ENCODE peak calls at places on chromosome 2, in six cellular contexts. One of them, this sample, is unnamed. For H3K4me1, the result is how much of the 10 kb centered on the place peaks cover.

GRCh38 chr2:135255208-135255607 is 203.1 kb downstream of the RAB3GAP1 start:
- DNase-seq in HepG2: no peak
- DNase-seq in A549: no peak
- DNase-seq in pancreas: no peak
- DNase-seq in left ventricle myocardium inferior: no peak
- DNase-seq in heart left ventricle: no peak
- DNase-seq in this sample: no peak

GRCh38 chr2:214782671-214783070 is 26.8 kb downstream of the BARD1 start:
- DNase-seq in HepG2: no peak
- DNase-seq in A549: no peak
- DNase-seq in pancreas: no peak
- DNase-seq in left ventricle myocardium inferior: no peak
- DNase-seq in heart left ventricle: no peak
- DNase-seq in this sample: no peak

GRCh38 chr2:64332300-64332699 is 121.7 kb upstream of the LGALSL start:
- DNase-seq in HepG2: no peak
- DNase-seq in A549: no peak
- DNase-seq in pancreas: no peak
- DNase-seq in left ventricle myocardium inferior: no peak
- DNase-seq in heart left ventricle: no peak
- DNase-seq in this sample: no peak

GRCh38 chr2:67567866-67568265 is 170.7 kb downstream of the ETAA1 start:
- DNase-seq in HepG2: no peak
- DNase-seq in A549: no peak
- DNase-seq in pancreas: no peak
- DNase-seq in left ventricle myocardium inferior: no peak
- DNase-seq in heart left ventricle: no peak
- DNase-seq in this sample: no peak

GRCh38 chr2:229416116-229416694 is 145.1 kb upstream of the PID1 start:
- DNase-seq in HepG2: no peak
- DNase-seq in A549: no peak
- DNase-seq in pancreas: peak
- DNase-seq in left ventricle myocardium inferior: peak
- DNase-seq in heart left ventricle: peak
- DNase-seq in this sample: peak

GRCh38 chr2:72605836-72606442 is 219.9 kb downstream of the EXOC6B start:
- DNase-seq in HepG2: peak
- DNase-seq in A549: peak
- DNase-seq in pancreas: no peak
- DNase-seq in left ventricle myocardium inferior: no peak
- DNase-seq in heart left ventricle: no peak
- DNase-seq in this sample: no peak

GRCh38 chr2:160294339-160294803 is 94.3 kb upstream of the ITGB6 start:
- DNase-seq in HepG2: no peak
- DNase-seq in A549: peak
- DNase-seq in pancreas: peak
- DNase-seq in left ventricle myocardium inferior: peak
- DNase-seq in heart left ventricle: peak
- DNase-seq in this sample: peak

GRCh38 chr2:17520761-17521160 is 2.5 kb upstream of the RAD51AP2 start:
- DNase-seq in HepG2: no peak
- DNase-seq in A549: no peak
- DNase-seq in pancreas: no peak
- DNase-seq in left ventricle myocardium inferior: no peak
- DNase-seq in heart left ventricle: no peak
- DNase-seq in this sample: no peak

GRCh38 chr2:223819891-223820290 is 17.5 kb downstream of the AP1S3 start:
- DNase-seq in HepG2: no peak
- DNase-seq in A549: no peak
- DNase-seq in pancreas: no peak
- DNase-seq in left ventricle myocardium inferior: no peak
- DNase-seq in heart left ventricle: no peak
- DNase-seq in this sample: no peak
- H3K4me1 ChIP-seq in HepG2: under half
- H3K4me1 ChIP-seq in A549: half or more
- H3K4me1 ChIP-seq in pancreas: under half
- H3K4me1 ChIP-seq in left ventricle myocardium inferior: under half
- H3K4me1 ChIP-seq in heart left ventricle: under half
- H3K4me1 ChIP-seq in this sample: under half

DNA sequence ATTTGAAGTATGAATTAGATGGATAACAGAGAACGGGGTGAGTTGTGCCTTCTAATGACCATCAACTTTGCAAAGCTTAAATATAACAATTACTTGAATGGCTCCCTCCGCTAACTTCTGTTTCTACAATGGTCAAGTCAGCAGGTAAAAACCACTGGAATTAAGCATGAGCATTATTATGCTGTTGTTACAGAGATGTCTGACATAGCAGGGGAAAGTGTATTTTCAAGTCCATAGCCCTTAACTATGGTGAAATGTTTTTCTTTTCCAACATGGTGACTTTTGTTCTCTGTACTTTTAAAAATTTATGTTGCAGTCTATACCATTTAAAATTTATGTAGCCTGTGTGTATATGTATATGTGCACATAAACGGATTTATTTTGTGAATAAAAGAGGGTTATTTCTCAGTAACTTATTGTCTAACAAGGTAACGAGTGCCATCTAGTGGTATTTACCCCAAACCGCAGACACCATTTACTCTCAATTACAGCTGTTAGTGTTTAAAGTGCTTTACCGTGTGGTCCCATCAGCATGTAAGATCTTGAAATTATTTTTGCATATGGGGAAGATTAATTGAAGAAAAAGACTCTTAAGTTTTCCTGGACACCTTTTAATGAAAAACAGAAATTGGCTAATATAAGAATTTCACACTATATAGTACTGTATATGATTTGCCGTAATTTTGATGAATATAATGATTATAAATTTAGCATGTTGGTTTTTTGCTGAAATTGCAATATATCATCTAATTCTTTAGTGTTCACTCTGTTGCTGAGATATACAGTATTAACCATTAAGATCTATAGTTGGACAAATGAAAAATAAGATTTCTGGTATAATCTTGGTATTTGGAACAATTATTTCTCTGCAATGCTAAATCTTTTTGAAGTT is 78.2 kb downstream of the UBE2E3 start:
- DNase-seq in HepG2: peak
- DNase-seq in A549: peak
- DNase-seq in pancreas: peak
- DNase-seq in left ventricle myocardium inferior: no peak
- DNase-seq in heart left ventricle: no peak
- DNase-seq in this sample: no peak
- TF ChIP-seq CTCF in HepG2: peak
- TF ChIP-seq CTCF in A549: peak
- TF ChIP-seq CTCF in pancreas: peak
- TF ChIP-seq CTCF in left ventricle myocardium inferior: peak
- TF ChIP-seq CTCF in heart left ventricle: peak
- TF ChIP-seq CTCF in this sample: peak

DNA sequence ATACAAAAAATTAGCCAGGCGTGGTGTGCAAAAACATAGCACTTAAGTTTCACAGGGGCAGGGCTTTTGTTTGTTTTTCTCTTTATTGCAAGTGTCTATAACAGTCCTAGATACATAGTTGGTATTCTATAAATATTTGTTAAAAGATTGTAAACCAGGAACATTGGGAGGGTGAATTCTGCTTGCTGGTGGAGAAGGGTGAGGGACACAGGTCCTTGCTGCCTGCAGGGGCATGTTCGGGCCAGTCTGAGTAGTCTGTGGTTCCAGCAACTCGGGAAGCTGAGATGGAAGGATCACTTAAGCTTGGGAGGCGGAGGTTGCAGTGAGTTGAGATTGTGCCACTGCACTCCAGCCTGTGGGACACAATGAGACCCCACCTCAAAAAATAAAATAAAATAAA is 53.0 kb downstream of the RPL37A start:
- DNase-seq in HepG2: no peak
- DNase-seq in A549: no peak
- DNase-seq in pancreas: no peak
- DNase-seq in left ventricle myocardium inferior: no peak
- DNase-seq in heart left ventricle: no peak
- DNase-seq in this sample: no peak
- H3K4me1 ChIP-seq in HepG2: half or more
- H3K4me1 ChIP-seq in A549: under half
- H3K4me1 ChIP-seq in pancreas: under half
- H3K4me1 ChIP-seq in left ventricle myocardium inferior: half or more
- H3K4me1 ChIP-seq in heart left ventricle: under half
- H3K4me1 ChIP-seq in this sample: under half

DNA sequence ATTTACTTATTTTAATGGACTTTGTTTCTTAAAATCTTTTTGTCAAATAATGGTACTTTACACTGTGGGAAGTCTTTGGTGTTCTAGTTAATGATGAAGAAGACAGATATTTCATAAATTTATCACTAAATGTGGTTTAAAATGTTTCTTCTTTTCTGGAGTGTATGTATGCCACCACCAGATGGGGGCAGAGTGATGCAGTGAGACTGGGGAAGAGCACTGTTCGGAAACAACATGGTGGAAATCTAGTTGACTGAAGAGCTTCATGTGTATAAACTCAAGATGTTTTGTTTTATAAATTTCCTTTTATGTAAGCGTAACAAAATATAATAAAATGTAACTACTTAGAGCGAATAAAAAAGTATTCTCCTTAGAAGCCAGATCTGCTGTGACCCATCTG is 195.1 kb downstream of the KCNE4 start:
- DNase-seq in HepG2: peak
- DNase-seq in A549: peak
- DNase-seq in pancreas: no peak
- DNase-seq in left ventricle myocardium inferior: no peak
- DNase-seq in heart left ventricle: no peak
- DNase-seq in this sample: no peak
- TF ChIP-seq CTCF in HepG2: peak
- TF ChIP-seq CTCF in A549: peak
- TF ChIP-seq CTCF in pancreas: no peak
- TF ChIP-seq CTCF in left ventricle myocardium inferior: peak
- TF ChIP-seq CTCF in heart left ventricle: no peak
- TF ChIP-seq CTCF in this sample: no peak

DNA sequence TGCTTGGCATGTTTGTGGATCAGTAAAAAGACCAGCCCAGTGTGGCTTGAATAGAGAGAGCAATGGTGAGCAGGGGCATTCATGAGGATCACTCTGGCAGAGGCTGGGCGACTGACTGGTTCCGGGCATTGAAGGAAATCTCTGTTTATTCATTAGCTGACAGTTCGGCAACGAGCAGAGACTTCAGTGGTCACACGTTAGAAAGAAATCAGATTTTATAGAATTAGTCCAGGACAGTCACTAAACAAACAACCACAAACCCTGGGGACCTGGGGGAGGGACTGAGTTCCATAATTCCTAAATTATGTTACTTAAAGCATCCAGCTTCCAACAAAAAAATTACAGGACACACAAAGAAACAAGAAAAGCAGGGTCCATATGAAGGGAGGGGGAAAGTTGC is 72.5 kb downstream of the NOL10 start:
- DNase-seq in HepG2: no peak
- DNase-seq in A549: no peak
- DNase-seq in pancreas: no peak
- DNase-seq in left ventricle myocardium inferior: no peak
- DNase-seq in heart left ventricle: no peak
- DNase-seq in this sample: no peak
- H3K4me1 ChIP-seq in HepG2: under half
- H3K4me1 ChIP-seq in A549: under half
- H3K4me1 ChIP-seq in pancreas: under half
- H3K4me1 ChIP-seq in left ventricle myocardium inferior: under half
- H3K4me1 ChIP-seq in heart left ventricle: under half
- H3K4me1 ChIP-seq in this sample: under half

GRCh38 chr2:16487686-16488085 is 177.9 kb downstream of the CYRIA start:
- DNase-seq in HepG2: peak
- DNase-seq in A549: peak
- DNase-seq in pancreas: peak
- DNase-seq in left ventricle myocardium inferior: no peak
- DNase-seq in heart left ventricle: no peak
- DNase-seq in this sample: no peak
- TF ChIP-seq CTCF in HepG2: peak
- TF ChIP-seq CTCF in A549: peak
- TF ChIP-seq CTCF in pancreas: peak
- TF ChIP-seq CTCF in left ventricle myocardium inferior: peak
- TF ChIP-seq CTCF in heart left ventricle: peak
- TF ChIP-seq CTCF in this sample: no peak

DNA sequence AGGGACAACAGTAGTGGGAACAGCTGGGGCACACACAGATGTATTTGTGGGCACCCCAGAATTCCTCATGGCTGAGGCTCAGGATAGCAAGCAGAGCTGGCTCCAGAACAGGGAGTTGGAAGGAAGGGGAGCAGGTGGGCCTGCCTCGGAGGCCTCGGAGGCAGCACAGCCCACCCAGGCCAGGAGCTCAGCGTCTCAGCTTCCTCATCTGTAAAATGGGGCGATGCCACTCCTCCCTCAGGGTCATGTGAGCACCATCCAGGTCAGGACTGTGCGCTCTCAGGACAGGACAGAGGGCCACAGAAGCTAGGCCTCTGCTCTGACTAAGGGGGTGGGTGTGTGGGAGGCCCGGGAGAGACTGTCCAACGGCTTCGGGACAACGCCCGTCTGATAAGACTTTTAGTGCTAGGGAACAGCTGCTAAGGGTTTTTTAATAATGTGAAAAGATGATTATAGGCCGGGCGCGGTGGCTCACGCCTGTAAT is 106.2 kb downstream of the HDAC4 start:
- DNase-seq in HepG2: no peak
- DNase-seq in A549: no peak
- DNase-seq in pancreas: no peak
- DNase-seq in left ventricle myocardium inferior: no peak
- DNase-seq in heart left ventricle: peak
- DNase-seq in this sample: no peak
- H3K4me1 ChIP-seq in HepG2: half or more
- H3K4me1 ChIP-seq in A549: under half
- H3K4me1 ChIP-seq in pancreas: under half
- H3K4me1 ChIP-seq in left ventricle myocardium inferior: half or more
- H3K4me1 ChIP-seq in heart left ventricle: under half
- H3K4me1 ChIP-seq in this sample: under half

GRCh38 chr2:133680399-133681044 is 112.3 kb upstream of the NCKAP5 start:
- DNase-seq in HepG2: no peak
- DNase-seq in A549: no peak
- DNase-seq in pancreas: no peak
- DNase-seq in left ventricle myocardium inferior: no peak
- DNase-seq in heart left ventricle: no peak
- DNase-seq in this sample: no peak
- TF ChIP-seq CTCF in HepG2: no peak
- TF ChIP-seq CTCF in A549: no peak
- TF ChIP-seq CTCF in pancreas: no peak
- TF ChIP-seq CTCF in left ventricle myocardium inferior: peak
- TF ChIP-seq CTCF in heart left ventricle: no peak
- TF ChIP-seq CTCF in this sample: no peak

GRCh38 chr2:9297807-9298206 is 91.2 kb downstream of the ASAP2 start:
- DNase-seq in HepG2: no peak
- DNase-seq in A549: no peak
- DNase-seq in pancreas: no peak
- DNase-seq in left ventricle myocardium inferior: no peak
- DNase-seq in heart left ventricle: no peak
- DNase-seq in this sample: no peak

GRCh38 chr2:9299444-9300100 is 93.0 kb downstream of the ASAP2 start:
- DNase-seq in HepG2: no peak
- DNase-seq in A549: no peak
- DNase-seq in pancreas: no peak
- DNase-seq in left ventricle myocardium inferior: no peak
- DNase-seq in heart left ventricle: no peak
- DNase-seq in this sample: no peak

GRCh38 chr2:9300214-9300613 is 93.6 kb downstream of the ASAP2 start:
- DNase-seq in HepG2: no peak
- DNase-seq in A549: no peak
- DNase-seq in pancreas: no peak
- DNase-seq in left ventricle myocardium inferior: no peak
- DNase-seq in heart left ventricle: no peak
- DNase-seq in this sample: no peak

GRCh38 chr2:9297156-9297555 is 90.5 kb downstream of the ASAP2 start:
- DNase-seq in HepG2: no peak
- DNase-seq in A549: no peak
- DNase-seq in pancreas: no peak
- DNase-seq in left ventricle myocardium inferior: no peak
- DNase-seq in heart left ventricle: no peak
- DNase-seq in this sample: no peak

GRCh38 chr2:9298583-9298982 is 92.0 kb downstream of the ASAP2 start:
- DNase-seq in HepG2: no peak
- DNase-seq in A549: no peak
- DNase-seq in pancreas: no peak
- DNase-seq in left ventricle myocardium inferior: no peak
- DNase-seq in heart left ventricle: no peak
- DNase-seq in this sample: no peak
- H3K4me1 ChIP-seq in HepG2: under half
- H3K4me1 ChIP-seq in A549: under half
- H3K4me1 ChIP-seq in pancreas: under half
- H3K4me1 ChIP-seq in left ventricle myocardium inferior: half or more
- H3K4me1 ChIP-seq in heart left ventricle: under half
- H3K4me1 ChIP-seq in this sample: under half

This sample was measured in left lung.